ENCODE peak calls at places on chromosomes 12 and 14, in four cellular contexts. O is AG04449, X is AG09309, L is SK-N-SH. B is an unnamed sample.
A peak's percentile ranks its signal among the peaks of the same experiment; 100 is the strongest.

GRCh38 chr14:100293497-100294212 is 12.6 kb downstream of the SLC25A29 start:
- DNase-seq in O (no peak), X (no peak), L (peak; percentile 17), B (no peak)

GRCh38 chr14:36462890-36463289 is 57.1 kb downstream of the NKX2-1 start:
- DNase-seq in O (no peak), X (no peak), L (no peak), B (no peak)

GRCh38 chr12:128137140-128137539 is 129.8 kb upstream of the TMEM132C start:
- DNase-seq in O (no peak), X (no peak), L (no peak), B (no peak)

GRCh38 chr12:107248187-107248586 is 154.8 kb upstream of the CRY1 start:
- DNase-seq in O (no peak), X (no peak), L (no peak), B (no peak)

GRCh38 chr14:56181666-56182065 is 63.5 kb downstream of the PELI2 start:
- DNase-seq in O (no peak), X (no peak), L (no peak), B (no peak)

GRCh38 chr12:38490941-38491340 is 174.4 kb downstream of the ALG10B start:
- DNase-seq in O (no peak), X (no peak), L (no peak), B (no peak)

GRCh38 chr12:32331133-32331532 is 68.2 kb upstream of the FGD4 start:
- DNase-seq in O (no peak), X (no peak), L (no peak), B (no peak)

GRCh38 chr14:65134651-65135579 is 32.6 kb upstream of the MAX start:
- DNase-seq in O (no peak), X (peak; percentile 10), L (no peak), B (no peak)

GRCh38 chr12:24066865-24067264 is 117.4 kb upstream of the SOX5 start:
- DNase-seq in O (no peak), X (peak; percentile 46), L (no peak), B (no peak)

GRCh38 chr12:93896427-93896826 is 219.3 kb downstream of the CRADD start:
- DNase-seq in O (no peak), X (no peak), L (peak; percentile 24), B (no peak)

GRCh38 chr12:57888407-57889157 is 42.1 kb upstream of the CTDSP2 start:
- DNase-seq in O (no peak), X (no peak), L (no peak), B (no peak)

GRCh38 chr12:11805043-11805442 is 155.6 kb downstream of the ETV6 start:
- DNase-seq in O (no peak), X (no peak), L (no peak), B (no peak)

GRCh38 chr12:4034926-4035325 is 161.7 kb upstream of the PARP11 start:
- DNase-seq in O (no peak), X (no peak), L (no peak), B (no peak)

GRCh38 chr12:58819945-58820344 is 100.4 kb downstream of the LRIG3 start:
- DNase-seq in O (no peak), X (no peak), L (no peak), B (no peak)

GRCh38 chr12:55037349-55037748 is 17.6 kb downstream of the NEUROD4 start:
- DNase-seq in O (no peak), X (no peak), L (no peak), B (no peak)

GRCh38 chr12:72499244-72499643 is 227.1 kb downstream of the TRHDE start:
- DNase-seq in O (no peak), X (no peak), L (no peak), B (no peak)

GRCh38 chr12:50637870-50638481 is 125.9 kb upstream of the ATF1 start:
- DNase-seq in O (no peak), X (no peak), L (peak; percentile 45), B (no peak)

GRCh38 chr12:57754411-57755193 is at the start of gene MARCHF9:
- DNase-seq in O (no peak), X (no peak), L (peak; percentile 87), B (peak; percentile 59)

GRCh38 chr12:44873898-44874297 is 2.2 kb downstream of the NELL2 start:
- DNase-seq in O (no peak), X (no peak), L (peak; percentile 20), B (no peak)

GRCh38 chr12:131494141-131494733 is 216.7 kb upstream of the SFSWAP start:
- DNase-seq in O (no peak), X (no peak), L (no peak), B (no peak)

B was measured in activated gamma-delta T cell.